ENCODE peak calls at places on chromosomes 3 and 15, in five cellular contexts. One of them, this sample, is unnamed.

GRCh38 chr3:154954750-154955149 is 125.4 kb upstream of the MME start:
- DNase-seq in A549: no peak
- DNase-seq in HepG2: no peak
- DNase-seq in H1: no peak
- DNase-seq in K562: peak
- DNase-seq in this sample: peak

GRCh38 chr3:197847866-197848401 is 56.9 kb downstream of the LRCH3 start:
- DNase-seq in A549: no peak
- DNase-seq in HepG2: no peak
- DNase-seq in H1: no peak
- DNase-seq in K562: peak
- DNase-seq in this sample: peak

GRCh38 chr15:81410318-81410753 is 36.3 kb upstream of the TMC3 start:
- DNase-seq in A549: peak
- DNase-seq in HepG2: peak
- DNase-seq in H1: peak
- DNase-seq in K562: peak
- DNase-seq in this sample: peak

GRCh38 chr3:44419923-44420650 is 57.4 kb downstream of the ZNF445 start:
- DNase-seq in A549: no peak
- DNase-seq in HepG2: no peak
- DNase-seq in H1: no peak
- DNase-seq in K562: peak
- DNase-seq in this sample: no peak

GRCh38 chr15:85114886-85115285 is 133.2 kb downstream of the PDE8A start:
- DNase-seq in A549: no peak
- DNase-seq in HepG2: no peak
- DNase-seq in H1: no peak
- DNase-seq in K562: no peak
- DNase-seq in this sample: no peak

GRCh38 chr15:66043264-66043663 is 174.0 kb downstream of the RAB11A start:
- DNase-seq in A549: no peak
- DNase-seq in HepG2: peak
- DNase-seq in H1: no peak
- DNase-seq in K562: no peak
- DNase-seq in this sample: no peak

GRCh38 chr3:10142707-10143560 is 1.4 kb downstream of the VHL start:
- DNase-seq in A549: peak
- DNase-seq in HepG2: no peak
- DNase-seq in H1: no peak
- DNase-seq in K562: peak
- DNase-seq in this sample: no peak

GRCh38 chr3:43153189-43154083 is 47.6 kb upstream of the POMGNT2 start:
- DNase-seq in A549: no peak
- DNase-seq in HepG2: no peak
- DNase-seq in H1: no peak
- DNase-seq in K562: no peak
- DNase-seq in this sample: peak

GRCh38 chr15:44595656-44596510 is 58.9 kb downstream of the EIF3J start:
- DNase-seq in A549: no peak
- DNase-seq in HepG2: no peak
- DNase-seq in H1: no peak
- DNase-seq in K562: no peak
- DNase-seq in this sample: no peak

GRCh38 chr15:59405079-59405478 is 32.4 kb upstream of the MYO1E start:
- DNase-seq in A549: no peak
- DNase-seq in HepG2: no peak
- DNase-seq in H1: no peak
- DNase-seq in K562: no peak
- DNase-seq in this sample: no peak

GRCh38 chr3:15982667-15983145 is 184.9 kb upstream of the ANKRD28 start:
- DNase-seq in A549: no peak
- DNase-seq in HepG2: no peak
- DNase-seq in H1: no peak
- DNase-seq in K562: no peak
- DNase-seq in this sample: peak

GRCh38 chr15:96327155-96327741 is 3.3 kb upstream of the NR2F2 start:
- DNase-seq in A549: peak
- DNase-seq in HepG2: peak
- DNase-seq in H1: no peak
- DNase-seq in K562: peak
- DNase-seq in this sample: peak

GRCh38 chr3:189331002-189331418 is 159.2 kb downstream of the TPRG1 start:
- DNase-seq in A549: no peak
- DNase-seq in HepG2: no peak
- DNase-seq in H1: no peak
- DNase-seq in K562: no peak
- DNase-seq in this sample: no peak

GRCh38 chr3:65262554-65262953 is 574.8 kb upstream of the ADAMTS9 start:
- DNase-seq in A549: no peak
- DNase-seq in HepG2: no peak
- DNase-seq in H1: no peak
- DNase-seq in K562: no peak
- DNase-seq in this sample: no peak

GRCh38 chr3:53941945-53942344 is 50.3 kb upstream of the SELENOK start:
- DNase-seq in A549: no peak
- DNase-seq in HepG2: no peak
- DNase-seq in H1: no peak
- DNase-seq in K562: no peak
- DNase-seq in this sample: no peak

GRCh38 chr3:38039101-38039898 is at the start of gene DLEC1:
- DNase-seq in A549: no peak
- DNase-seq in HepG2: no peak
- DNase-seq in H1: peak
- DNase-seq in K562: no peak
- DNase-seq in this sample: peak

GRCh38 chr3:101142160-101142559 is 148.9 kb upstream of the ABI3BP start:
- DNase-seq in A549: no peak
- DNase-seq in HepG2: no peak
- DNase-seq in H1: no peak
- DNase-seq in K562: peak
- DNase-seq in this sample: no peak

GRCh38 chr3:123421353-123422174 is 27.3 kb downstream of the ADCY5 start:
- DNase-seq in A549: no peak
- DNase-seq in HepG2: no peak
- DNase-seq in H1: no peak
- DNase-seq in K562: no peak
- DNase-seq in this sample: no peak

GRCh38 chr3:183298708-183299153 is 45.7 kb downstream of the B3GNT5 start:
- DNase-seq in A549: no peak
- DNase-seq in HepG2: no peak
- DNase-seq in H1: peak
- DNase-seq in K562: peak
- DNase-seq in this sample: peak

GRCh38 chr3:160448845-160449659 is 534 bp downstream of the TRIM59 start:
- DNase-seq in A549: no peak
- DNase-seq in HepG2: no peak
- DNase-seq in H1: no peak
- DNase-seq in K562: peak
- DNase-seq in this sample: peak

GRCh38 chr15:76336254-76337046 is at the start of gene ISL2:
- DNase-seq in A549: peak
- DNase-seq in HepG2: peak
- DNase-seq in H1: peak
- DNase-seq in K562: peak
- DNase-seq in this sample: peak

GRCh38 chr3:196754215-196754937 is 14.7 kb downstream of the PAK2 start:
- DNase-seq in A549: no peak
- DNase-seq in HepG2: peak
- DNase-seq in H1: no peak
- DNase-seq in K562: no peak
- DNase-seq in this sample: no peak

GRCh38 chr3:38102073-38102844 is 34.7 kb downstream of the ACAA1 start:
- DNase-seq in A549: no peak
- DNase-seq in HepG2: no peak
- DNase-seq in H1: no peak
- DNase-seq in K562: no peak
- DNase-seq in this sample: no peak

GRCh38 chr15:39140060-39140604 is 440.7 kb upstream of the THBS1 start:
- DNase-seq in A549: peak
- DNase-seq in HepG2: peak
- DNase-seq in H1: no peak
- DNase-seq in K562: peak
- DNase-seq in this sample: peak

GRCh38 chr15:80732148-80732547 is 37.0 kb downstream of the ABHD17C start:
- DNase-seq in A549: no peak
- DNase-seq in HepG2: no peak
- DNase-seq in H1: no peak
- DNase-seq in K562: no peak
- DNase-seq in this sample: no peak

GRCh38 chr3:195039180-195039843 is 231.6 kb downstream of the XXYLT1 start:
- DNase-seq in A549: no peak
- DNase-seq in HepG2: no peak
- DNase-seq in H1: no peak
- DNase-seq in K562: no peak
- DNase-seq in this sample: no peak

GRCh38 chr15:47246317-47246716 is 471.0 kb upstream of the SEMA6D start:
- DNase-seq in A549: no peak
- DNase-seq in HepG2: no peak
- DNase-seq in H1: no peak
- DNase-seq in K562: no peak
- DNase-seq in this sample: peak

GRCh38 chr15:69807752-69808151 is 290.0 kb downstream of the TLE3 start:
- DNase-seq in A549: no peak
- DNase-seq in HepG2: no peak
- DNase-seq in H1: no peak
- DNase-seq in K562: no peak
- DNase-seq in this sample: peak

GRCh38 chr15:78685925-78686324 is 44.9 kb upstream of the CHRNB4 start:
- DNase-seq in A549: no peak
- DNase-seq in HepG2: no peak
- DNase-seq in H1: peak
- DNase-seq in K562: no peak
- DNase-seq in this sample: no peak

GRCh38 chr3:48236531-48236930 is 4.4 kb upstream of the ZNF589 start:
- DNase-seq in A549: no peak
- DNase-seq in HepG2: peak
- DNase-seq in H1: no peak
- DNase-seq in K562: no peak
- DNase-seq in this sample: no peak

GRCh38 chr3:48238506-48239085 is 2.3 kb upstream of the ZNF589 start:
- DNase-seq in A549: no peak
- DNase-seq in HepG2: no peak
- DNase-seq in H1: no peak
- DNase-seq in K562: no peak
- DNase-seq in this sample: no peak

GRCh38 chr3:48232734-48233133 is 8.2 kb upstream of the ZNF589 start:
- DNase-seq in A549: peak
- DNase-seq in HepG2: peak
- DNase-seq in H1: peak
- DNase-seq in K562: peak
- DNase-seq in this sample: peak

GRCh38 chr3:48232232-48232631 is 8.7 kb upstream of the ZNF589 start:
- DNase-seq in A549: no peak
- DNase-seq in HepG2: no peak
- DNase-seq in H1: no peak
- DNase-seq in K562: no peak
- DNase-seq in this sample: no peak

GRCh38 chr3:48233542-48233941 is 7.4 kb upstream of the ZNF589 start:
- DNase-seq in A549: no peak
- DNase-seq in HepG2: no peak
- DNase-seq in H1: no peak
- DNase-seq in K562: no peak
- DNase-seq in this sample: no peak
- TF ChIP-seq MAFK in A549: no peak
- TF ChIP-seq MAFK in HepG2: no peak
- TF ChIP-seq MAFK in H1: no peak
- TF ChIP-seq MAFK in K562: no peak
- TF ChIP-seq MAFK in this sample: no peak

GRCh38 chr15:89075121-89075640 is 13.1 kb upstream of the ABHD2 start:
- DNase-seq in A549: no peak
- DNase-seq in HepG2: no peak
- DNase-seq in H1: no peak
- DNase-seq in K562: no peak
- DNase-seq in this sample: no peak
- TF ChIP-seq MAFK in A549: no peak
- TF ChIP-seq MAFK in HepG2: no peak
- TF ChIP-seq MAFK in H1: no peak
- TF ChIP-seq MAFK in K562: no peak
- TF ChIP-seq MAFK in this sample: no peak

DNA sequence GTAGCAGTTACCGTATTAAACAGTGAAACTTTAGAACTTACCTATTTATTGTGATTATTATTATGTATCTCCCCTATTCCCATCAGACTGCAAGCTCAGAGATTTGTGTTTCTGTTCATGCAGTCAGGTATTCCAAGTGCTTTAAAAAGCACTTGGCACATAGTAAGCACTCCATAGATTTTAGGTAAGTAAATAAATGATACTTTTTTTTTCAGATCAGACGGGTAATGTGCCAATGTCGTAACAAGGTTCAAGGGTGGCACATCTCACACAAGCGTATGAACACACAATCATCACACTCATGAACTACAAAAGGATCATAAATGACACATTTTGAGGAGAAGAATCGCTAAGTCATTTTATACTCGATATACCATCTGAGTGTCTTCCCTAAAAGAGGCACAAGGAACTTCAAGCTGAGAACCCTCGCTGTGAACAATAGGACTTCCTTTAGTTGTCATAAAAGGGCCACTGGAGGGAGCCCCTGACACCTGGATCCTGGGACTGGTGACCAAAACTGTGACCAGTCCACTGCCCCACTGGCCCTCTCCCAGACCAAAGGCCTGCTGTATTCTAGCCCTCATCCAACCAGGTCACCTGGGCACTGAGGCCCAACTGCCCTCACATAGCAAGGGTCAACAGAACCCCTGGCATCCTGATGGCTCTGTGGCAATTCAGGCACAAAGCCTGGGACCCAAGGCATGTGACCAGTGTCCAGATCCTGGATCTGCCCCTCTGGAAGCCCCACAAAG is 32.1 kb downstream of the KIF9 start:
- DNase-seq in A549: peak
- DNase-seq in HepG2: peak
- DNase-seq in H1: no peak
- DNase-seq in K562: peak
- DNase-seq in this sample: peak
- TF ChIP-seq MAFK in A549: no peak
- TF ChIP-seq MAFK in HepG2: no peak
- TF ChIP-seq MAFK in H1: no peak
- TF ChIP-seq MAFK in K562: no peak
- TF ChIP-seq MAFK in this sample: no peak

GRCh38 chr3:8756671-8757070 is 12.7 kb downstream of the OXTR start:
- DNase-seq in A549: no peak
- DNase-seq in HepG2: no peak
- DNase-seq in H1: no peak
- DNase-seq in K562: no peak
- DNase-seq in this sample: peak

GRCh38 chr3:8755564-8756237 is 13.7 kb downstream of the OXTR start:
- DNase-seq in A549: peak
- DNase-seq in HepG2: peak
- DNase-seq in H1: no peak
- DNase-seq in K562: peak
- DNase-seq in this sample: no peak

GRCh38 chr3:8760091-8760490 is 9.3 kb downstream of the OXTR start:
- DNase-seq in A549: no peak
- DNase-seq in HepG2: no peak
- DNase-seq in H1: no peak
- DNase-seq in K562: no peak
- DNase-seq in this sample: no peak

GRCh38 chr3:8759038-8759755 is 10.2 kb downstream of the OXTR start:
- DNase-seq in A549: no peak
- DNase-seq in HepG2: no peak
- DNase-seq in H1: no peak
- DNase-seq in K562: no peak
- DNase-seq in this sample: no peak

GRCh38 chr3:8757551-8758518 is 11.6 kb downstream of the OXTR start:
- DNase-seq in A549: no peak
- DNase-seq in HepG2: no peak
- DNase-seq in H1: no peak
- DNase-seq in K562: no peak
- DNase-seq in this sample: peak
- TF ChIP-seq MAFK in A549: no peak
- TF ChIP-seq MAFK in HepG2: no peak
- TF ChIP-seq MAFK in H1: no peak
- TF ChIP-seq MAFK in K562: no peak
- TF ChIP-seq MAFK in this sample: no peak